ENCODE peak calls at places on chromosomes 3 and 15, in eight cellular contexts. O is ovary, L is EL, U is uterus, Q is Panc1, T is posterior cingulate gyrus, Y is NCI-H1092 treated with DMSO at 0.1 percent for 48 hours, P is adipocyte. G is an unnamed sample.

GRCh38 chr3:124786491-124787241 is 56.4 kb downstream of the UMPS start:
- DNase-seq in Q (no peak), P (peak; percentile 71), T (no peak), U (no peak), L (peak; percentile 28), Y (no peak), O (no peak), G (no peak)

GRCh38 chr15:73691398-73691797 is 7.2 kb downstream of the CD276 start:
- DNase-seq in O (no peak), Y (no peak), U (peak; percentile 54), P (peak; percentile 65), Q (no peak), T (no peak), L (peak; percentile 59), G (peak; percentile 71)

GRCh38 chr3:196789773-196790419 is 50.2 kb downstream of the PAK2 start:
- DNase-seq in Y (no peak), Q (no peak), P (no peak), U (no peak), T (no peak), O (no peak), L (no peak), G (no peak)

GRCh38 chr3:186536883-186537553 is 7.2 kb downstream of the CRYGS start:
- DNase-seq in U (no peak), T (no peak), O (no peak), Q (no peak), Y (no peak), L (no peak), P (peak; percentile 7), G (no peak)

GRCh38 chr3:81985996-81986723 is 224.7 kb upstream of the GBE1 start:
- DNase-seq in U (no peak), T (no peak), O (no peak), Y (no peak), P (no peak), L (no peak), Q (no peak), G (no peak)

GRCh38 chr3:183906234-183906921 is 21.7 kb upstream of the PARL start:
- DNase-seq in P (no peak), Y (no peak), T (no peak), O (no peak), L (no peak), U (no peak), Q (no peak), G (no peak)

GRCh38 chr3:42500909-42501308 is 1.5 kb upstream of the VIPR1 start:
- DNase-seq in T (no peak), Y (no peak), O (no peak), P (no peak), Q (no peak), L (no peak), U (no peak), G (no peak)

GRCh38 chr3:171225101-171225674 is 198.7 kb upstream of the SLC2A2 start:
- DNase-seq in U (no peak), O (no peak), P (no peak), Y (no peak), T (no peak), Q (no peak), L (no peak), G (no peak)

GRCh38 chr3:126704494-126705214 is 614 bp downstream of the CHCHD6 start:
- DNase-seq in U (no peak), Q (no peak), Y (peak; percentile 22), L (peak; percentile 14), P (peak; percentile 25), T (no peak), O (no peak), G (no peak)

GRCh38 chr15:83081256-83082014 is 14.4 kb upstream of the BTBD1 start:
- DNase-seq in Q (no peak), P (no peak), O (no peak), U (no peak), T (no peak), L (no peak), Y (no peak), G (no peak)